ENCODE peak calls at places on chromosomes 5 and 9, in nine cellular contexts. K is activated T-helper 1 cell treated with Interleukin-2 at 50 U/mL for 16 hours; C is PC-9; T is activated CD4-positive, alpha-beta memory T cell treated with anti-CD3 and anti-CD28 coated beads for 36 hours; S is heart right ventricle; H is fibroblast of mammary gland; B is HuH-7; W is activated T-cell treated with anti-CD3 and anti-CD28 coated beads, Interleukin-2, amount 50 U/mL, for 72 hours; Y is upper lobe of right lung. E is an unnamed sample.

GRCh38 chr5:173715607-173716006 is 99.2 kb upstream of the BOD1 start:
- DNase-seq in K (no peak), H (no peak), W (no peak), T (no peak), Y (no peak), S (no peak), C (no peak), B (no peak), E (no peak)

GRCh38 chr5:159050408-159051091 is 49.2 kb downstream of the EBF1 start:
- DNase-seq in S (peak; percentile 40), Y (no peak), T (no peak), H (peak; percentile 92), B (no peak), C (no peak), K (no peak), W (no peak), E (no peak)

GRCh38 chr5:113042491-113043243 is 66.1 kb downstream of the DCP2 start:
- DNase-seq in H (no peak), C (no peak), S (no peak), Y (no peak), B (no peak), K (no peak), T (no peak), W (no peak), E (no peak)

GRCh38 chr9:76883341-76883740 is 22.6 kb downstream of the PRUNE2 start:
- DNase-seq in Y (no peak), K (no peak), C (no peak), B (no peak), S (no peak), T (no peak), H (no peak), W (no peak), E (no peak)

GRCh38 chr9:85142461-85143401 is 473.2 kb downstream of the NTRK2 start:
- DNase-seq in S (no peak), K (no peak), Y (no peak), W (no peak), T (no peak), C (no peak), H (peak; percentile 2), B (peak; percentile 13), E (peak; percentile 21)

GRCh38 chr5:113132579-113132978 is 156.0 kb downstream of the DCP2 start:
- DNase-seq in C (no peak), B (no peak), T (no peak), W (no peak), K (no peak), Y (no peak), H (no peak), S (no peak), E (no peak)

GRCh38 chr5:76689321-76690026 is 26.5 kb upstream of the F2R start:
- DNase-seq in T (no peak), Y (no peak), H (peak; percentile 96), B (no peak), C (peak; percentile 89), K (no peak), W (no peak), S (no peak), E (no peak)

GRCh38 chr5:66894480-66895240 is 298.5 kb downstream of the MAST4 start:
- DNase-seq in W (no peak), K (no peak), H (peak; percentile 47), Y (no peak), T (no peak), S (no peak), B (no peak), C (no peak), E (no peak)

GRCh38 chr5:78889759-78890158 is 95.4 kb downstream of the ARSB start:
- DNase-seq in W (no peak), S (no peak), C (no peak), K (no peak), Y (no peak), B (no peak), H (peak; percentile 87), T (no peak), E (no peak)

GRCh38 chr5:172454355-172455086 is at the start of gene SH3PXD2B:
- DNase-seq in H (peak; percentile 74), T (peak; percentile 50), S (peak; percentile 66), Y (peak; percentile 85), B (peak; percentile 78), K (no peak), W (peak; percentile 48), C (no peak), E (peak; percentile 76)

GRCh38 chr9:121296213-121297127 is 28.5 kb downstream of the GSN start:
- DNase-seq in H (no peak), S (no peak), W (no peak), C (no peak), B (no peak), Y (no peak), T (no peak), K (no peak), E (no peak)

GRCh38 chr5:56456002-56456401 is 222.9 kb upstream of the ANKRD55 start:
- DNase-seq in C (no peak), B (no peak), Y (no peak), T (no peak), W (no peak), K (no peak), H (no peak), S (no peak), E (no peak)

GRCh38 chr5:80711938-80712337 is 57.2 kb upstream of the DHFR start:
- DNase-seq in C (no peak), W (no peak), B (peak; percentile 53), K (no peak), H (peak; percentile 39), T (peak; percentile 24), Y (no peak), S (no peak), E (no peak)

GRCh38 chr5:83714780-83715179 is 5.9 kb downstream of the HAPLN1 start:
- DNase-seq in W (no peak), B (no peak), Y (no peak), C (no peak), H (no peak), T (no peak), S (no peak), K (no peak), E (no peak)

GRCh38 chr9:91782711-91783214 is 167.3 kb downstream of the ROR2 start:
- DNase-seq in Y (no peak), W (no peak), C (no peak), H (no peak), S (no peak), K (no peak), T (no peak), B (no peak), E (no peak)

GRCh38 chr5:68433921-68434879 is 218.6 kb downstream of the PIK3R1 start:
- DNase-seq in B (no peak), H (peak; percentile 93), C (peak; percentile 98), W (peak; percentile 93), Y (peak; percentile 87), K (peak; percentile 82), T (peak; percentile 98), S (peak; percentile 88), E (peak; percentile 90)

GRCh38 chr9:129487658-129488483 is 133.0 kb downstream of the C9orf50 start:
- DNase-seq in C (no peak), K (no peak), S (peak; percentile 65), T (peak; percentile 58), Y (no peak), B (no peak), H (peak; percentile 71), W (peak; percentile 37), E (peak; percentile 77)

GRCh38 chr5:32138839-32139493 is 35.2 kb downstream of the GOLPH3 start:
- DNase-seq in C (peak; percentile 17), S (no peak), B (no peak), Y (peak; percentile 69), T (peak; percentile 92), K (no peak), H (peak; percentile 73), W (peak; percentile 74), E (no peak)

GRCh38 chr5:128163991-128164390 is 80.4 kb downstream of the SLC12A2 start:
- DNase-seq in T (no peak), K (no peak), S (no peak), C (no peak), B (no peak), W (no peak), H (peak; percentile 81), Y (no peak), E (no peak)

GRCh38 chr5:169628891-169629290 is 8.2 kb upstream of the DOCK2 start:
- DNase-seq in H (peak; percentile 90), K (no peak), W (no peak), S (no peak), Y (no peak), C (no peak), B (no peak), T (no peak), E (no peak)

GRCh38 chr5:81819556-81820314 is 68.8 kb upstream of the SSBP2 start:
- DNase-seq in Y (no peak), C (peak; percentile 84), H (peak; percentile 58), S (no peak), B (no peak), K (no peak), T (no peak), W (no peak), E (no peak)

GRCh38 chr9:107548298-107549142 is 59.0 kb upstream of the KLF4 start:
- DNase-seq in Y (no peak), C (peak; percentile 83), T (no peak), H (peak; percentile 97), S (peak; percentile 49), B (no peak), K (no peak), W (peak; percentile 32), E (peak; percentile 46)

GRCh38 chr5:110275878-110276277 is 450.6 kb downstream of the TMEM232 start:
- DNase-seq in B (no peak), W (no peak), S (no peak), T (no peak), C (no peak), Y (no peak), H (no peak), K (no peak), E (no peak)

GRCh38 chr5:131994533-131995226 is 16.8 kb downstream of the ACSL6 start:
- DNase-seq in W (no peak), T (no peak), B (no peak), C (no peak), Y (peak; percentile 25), K (no peak), H (no peak), S (no peak), E (no peak)

E was measured in left cardiac atrium.